ENCODE peak calls at places on chromosome 11, in eight cellular contexts. R, T, V, Q, L, G, O and D are unnamed samples.

GRCh38 chr11:108959124-108959761 is 294.4 kb downstream of the DDX10 start:
- DNase-seq in R (no peak), T (no peak), V (no peak), Q (no peak), L (no peak), G (no peak), O (no peak), D (no peak)

GRCh38 chr11:19935507-19935906 is 222.9 kb downstream of the NAV2 start:
- DNase-seq in R (no peak), T (no peak), V (no peak), Q (no peak), L (no peak), G (no peak), O (no peak), D (no peak)

GRCh38 chr11:74971424-74971823 is 17.3 kb upstream of the NEU3 start:
- DNase-seq in R (no peak), T (no peak), V (no peak), Q (no peak), L (no peak), G (no peak), O (no peak), D (no peak)

GRCh38 chr11:64924910-64925284 is 408 bp downstream of the PPP2R5B start:
- DNase-seq in R (no peak), T (no peak), V (peak), Q (no peak), L (no peak), G (no peak), O (no peak), D (no peak)

GRCh38 chr11:65311197-65311631 is 3.5 kb upstream of the CDC42EP2 start:
- DNase-seq in R (no peak), T (no peak), V (no peak), Q (no peak), L (peak), G (no peak), O (no peak), D (no peak)

GRCh38 chr11:101341578-101341977 is 212.0 kb upstream of the PGR start:
- DNase-seq in R (no peak), T (no peak), V (no peak), Q (no peak), L (no peak), G (no peak), O (no peak), D (no peak)

GRCh38 chr11:13135385-13136271 is 126.5 kb downstream of the RASSF10 start:
- DNase-seq in R (no peak), T (no peak), V (no peak), Q (no peak), L (no peak), G (no peak), O (no peak), D (no peak)

GRCh38 chr11:65778901-65779668 is 1.7 kb downstream of the AP5B1 start:
- DNase-seq in R (peak), T (no peak), V (no peak), Q (no peak), L (no peak), G (no peak), O (no peak), D (no peak)

GRCh38 chr11:110199184-110199981 is 97.0 kb downstream of the RDX start:
- DNase-seq in R (no peak), T (no peak), V (no peak), Q (no peak), L (peak), G (no peak), O (no peak), D (peak)

GRCh38 chr11:1870326-1870696 is 17.4 kb downstream of the LSP1 start:
- DNase-seq in R (no peak), T (no peak), V (no peak), Q (no peak), L (no peak), G (no peak), O (peak), D (no peak)

GRCh38 chr11:131506376-131506775 is 136.0 kb downstream of the NTM start:
- DNase-seq in R (no peak), T (no peak), V (no peak), Q (no peak), L (no peak), G (no peak), O (no peak), D (no peak)

GRCh38 chr11:131514062-131514461 is 143.6 kb downstream of the NTM start:
- DNase-seq in R (no peak), T (no peak), V (no peak), Q (no peak), L (no peak), G (no peak), O (no peak), D (no peak)

GRCh38 chr11:131511794-131512193 is 141.4 kb downstream of the NTM start:
- DNase-seq in R (no peak), T (no peak), V (peak), Q (peak), L (no peak), G (no peak), O (no peak), D (no peak)

GRCh38 chr11:131512228-131512627 is 141.8 kb downstream of the NTM start:
- DNase-seq in R (no peak), T (no peak), V (no peak), Q (no peak), L (no peak), G (no peak), O (no peak), D (no peak)

GRCh38 chr11:131510662-131511061 is 140.2 kb downstream of the NTM start:
- DNase-seq in R (no peak), T (no peak), V (no peak), Q (no peak), L (no peak), G (no peak), O (no peak), D (no peak)
- H3K4me3 ChIP-seq in R (no peak), T (no peak), V (no peak), Q (no peak), L (no peak), G (no peak), O (no peak), D (no peak)

GRCh38 chr11:85540181-85540580 is 87.0 kb downstream of the DLG2 start:
- DNase-seq in R (no peak), T (no peak), V (peak), Q (no peak), L (no peak), G (no peak), O (no peak), D (no peak)
- H3K27ac ChIP-seq in R (no peak), T (peak), V (peak), Q (no peak), L (no peak), G (no peak), O (no peak), D (no peak)

GRCh38 chr11:125166347-125166841 is 1.8 kb downstream of the PKNOX2 start:
- DNase-seq in R (no peak), T (no peak), V (peak), Q (peak), L (no peak), G (no peak), O (peak), D (no peak)
- H3K4me3 ChIP-seq in R (peak), T (peak), V (peak), Q (peak), L (peak), G (peak), O (peak), D (no peak)

GRCh38 chr11:130611791-130612251 is 163.4 kb downstream of the ADAMTS15 start:
- DNase-seq in R (peak), T (no peak), V (no peak), Q (no peak), L (no peak), G (no peak), O (no peak), D (peak)
- H3K27ac ChIP-seq in R (peak), T (peak), V (no peak), Q (no peak), L (peak), G (no peak), O (no peak), D (no peak)